ENCODE peak calls at places on chromosomes 1 and 21, in ten cellular contexts. V is tibial nerve, R is adrenal gland, O is fibroblast of lung, G is uterus, B is lower lobe of right lung, L is bronchial epithelial cell, K is breast epithelium, U is Panc1, M is psoas muscle. C is an unnamed sample. For H3K36me3, the result is how much of the 10 kb centered on the place peaks cover.

GRCh38 chr1:87151500-87152421 is 176.9 kb upstream of the LMO4 start:
- DNase-seq in V (peak), R (no peak), O (peak), G (peak), B (peak), L (peak), K (no peak), U (no peak), M (peak), C (no peak)

GRCh38 chr1:151325231-151325630 is 2.0 kb downstream of the PI4KB start:
- DNase-seq in V (no peak), R (no peak), O (peak), G (no peak), B (no peak), L (no peak), K (no peak), U (no peak), M (no peak), C (no peak)

GRCh38 chr1:161382214-161383019 is 14.7 kb upstream of the CFAP126 start:
- DNase-seq in V (no peak), R (no peak), O (peak), G (peak), B (no peak), L (peak), K (no peak), U (peak), M (no peak), C (no peak)

GRCh38 chr1:185426761-185427698 is 110.0 kb upstream of the IVNS1ABP start:
- DNase-seq in V (no peak), R (peak), O (no peak), G (no peak), B (no peak), L (no peak), K (no peak), U (no peak), M (no peak), C (no peak)

GRCh38 chr1:40711465-40712404 is 20.2 kb downstream of the NFYC start:
- DNase-seq in V (no peak), R (no peak), O (peak), G (no peak), B (no peak), L (peak), K (no peak), U (no peak), M (no peak), C (peak)

GRCh38 chr1:237794071-237794470 is 96.7 kb downstream of the ZP4 start:
- DNase-seq in V (no peak), R (no peak), O (peak), G (no peak), B (no peak), L (peak), K (no peak), U (no peak), M (no peak), C (peak)

GRCh38 chr21:42781981-42782722 is 97.2 kb downstream of the WDR4 start:
- DNase-seq in V (no peak), R (peak), O (no peak), G (no peak), B (no peak), L (no peak), K (no peak), U (no peak), M (no peak), C (no peak)

GRCh38 chr1:186976700-186977099 is 148.0 kb downstream of the PLA2G4A start:
- DNase-seq in V (no peak), R (no peak), O (no peak), G (no peak), B (no peak), L (no peak), K (no peak), U (no peak), M (no peak), C (no peak)

GRCh38 chr1:179933219-179933618 is 21.4 kb upstream of the CEP350 start:
- DNase-seq in V (no peak), R (no peak), O (no peak), G (no peak), B (no peak), L (no peak), K (no peak), U (no peak), M (no peak), C (no peak)

GRCh38 chr21:39048064-39048463 is 135.2 kb downstream of the PSMG1 start:
- DNase-seq in V (no peak), R (no peak), O (peak), G (no peak), B (peak), L (peak), K (no peak), U (no peak), M (no peak), C (peak)

GRCh38 chr1:221574529-221574928 is 167.4 kb downstream of the DUSP10 start:
- DNase-seq in V (no peak), R (no peak), O (peak), G (no peak), B (no peak), L (peak), K (no peak), U (no peak), M (no peak), C (no peak)

GRCh38 chr1:32892368-32893197 is 6.3 kb downstream of the HPCA start:
- DNase-seq in V (no peak), R (no peak), O (peak), G (no peak), B (no peak), L (no peak), K (no peak), U (no peak), M (peak), C (no peak)

GRCh38 chr1:202319381-202320080 is 22.2 kb downstream of the UBE2T start:
- DNase-seq in V (no peak), R (no peak), O (no peak), G (no peak), B (no peak), L (no peak), K (no peak), U (no peak), M (no peak), C (no peak)

GRCh38 chr1:200316148-200316803 is 93.6 kb downstream of the ZNF281 start:
- DNase-seq in V (no peak), R (no peak), O (no peak), G (no peak), B (no peak), L (no peak), K (no peak), U (no peak), M (no peak), C (no peak)

GRCh38 chr1:150995896-150996295 is 10.8 kb downstream of the MINDY1 start:
- DNase-seq in V (no peak), R (peak), O (no peak), G (peak), B (no peak), L (no peak), K (no peak), U (no peak), M (peak), C (no peak)

GRCh38 chr1:218665216-218665615 is 320.1 kb downstream of the TGFB2 start:
- DNase-seq in V (peak), R (peak), O (peak), G (peak), B (no peak), L (no peak), K (no peak), U (no peak), M (peak), C (no peak)

GRCh38 chr1:6544831-6545230 is 9.5 kb downstream of the NOL9 start:
- DNase-seq in V (no peak), R (no peak), O (peak), G (no peak), B (no peak), L (peak), K (no peak), U (no peak), M (no peak), C (no peak)

GRCh38 chr1:87880747-87881133 is 552.1 kb downstream of the LMO4 start:
- DNase-seq in V (no peak), R (no peak), O (peak), G (no peak), B (no peak), L (no peak), K (no peak), U (no peak), M (no peak), C (no peak)

GRCh38 chr1:17186216-17186894 is 18.6 kb upstream of the PADI1 start:
- DNase-seq in V (no peak), R (peak), O (no peak), G (no peak), B (no peak), L (peak), K (no peak), U (no peak), M (no peak), C (no peak)

GRCh38 chr1:118692143-118692542 is 296.0 kb downstream of the TBX15 start:
- DNase-seq in V (no peak), R (no peak), O (no peak), G (no peak), B (no peak), L (no peak), K (no peak), U (no peak), M (no peak), C (no peak)

GRCh38 chr1:220084460-220084859 is 5.1 kb downstream of the BPNT1 start:
- DNase-seq in V (no peak), R (no peak), O (no peak), G (no peak), B (no peak), L (peak), K (no peak), U (no peak), M (no peak), C (no peak)

GRCh38 chr21:18041012-18041411 is 203.6 kb upstream of the CHODL start:
- DNase-seq in V (no peak), R (no peak), O (no peak), G (no peak), B (no peak), L (peak), K (no peak), U (no peak), M (no peak), C (no peak)

GRCh38 chr21:34017127-34017961 is 56.0 kb upstream of the MRPS6 start:
- DNase-seq in V (no peak), R (no peak), O (peak), G (no peak), B (no peak), L (no peak), K (no peak), U (no peak), M (no peak), C (no peak)

GRCh38 chr1:115239148-115239820 is 98.8 kb downstream of the NGF start:
- DNase-seq in V (no peak), R (no peak), O (peak), G (no peak), B (no peak), L (no peak), K (no peak), U (no peak), M (no peak), C (no peak)

GRCh38 chr1:214853340-214853739 is 229.2 kb upstream of the KCNK2 start:
- DNase-seq in V (no peak), R (no peak), O (no peak), G (no peak), B (no peak), L (no peak), K (no peak), U (no peak), M (no peak), C (no peak)

GRCh38 chr1:8862528-8862927 is 16.0 kb downstream of the ENO1 start:
- DNase-seq in V (no peak), R (no peak), O (no peak), G (no peak), B (no peak), L (no peak), K (no peak), U (no peak), M (no peak), C (no peak)

GRCh38 chr1:198929961-198930599 is 291.2 kb downstream of the PTPRC start:
- DNase-seq in V (no peak), R (no peak), O (peak), G (no peak), B (no peak), L (peak), K (no peak), U (no peak), M (no peak), C (no peak)

GRCh38 chr1:46575300-46575699 is 23.9 kb upstream of the KNCN start:
- DNase-seq in V (no peak), R (no peak), O (no peak), G (no peak), B (no peak), L (no peak), K (no peak), U (no peak), M (no peak), C (no peak)

GRCh38 chr1:27979151-27979858 is 19.5 kb downstream of the XKR8 start:
- DNase-seq in V (no peak), R (no peak), O (peak), G (no peak), B (no peak), L (peak), K (no peak), U (no peak), M (no peak), C (peak)

GRCh38 chr1:78339490-78339889 is 151.3 kb upstream of the PTGFR start:
- DNase-seq in V (no peak), R (no peak), O (peak), G (no peak), B (no peak), L (peak), K (no peak), U (peak), M (no peak), C (peak)

GRCh38 chr1:110011527-110012041 is 22.8 kb upstream of the STRIP1 start:
- DNase-seq in V (no peak), R (no peak), O (peak), G (no peak), B (no peak), L (peak), K (no peak), U (no peak), M (no peak), C (no peak)

GRCh38 chr1:67489643-67490042 is 59.4 kb upstream of the SERBP1 start:
- DNase-seq in V (no peak), R (no peak), O (peak), G (no peak), B (no peak), L (peak), K (no peak), U (no peak), M (no peak), C (no peak)
- TF ChIP-seq CTCF in V (no peak), R (peak), O (peak), G (peak), B (peak), L (peak), K (peak), U (peak), M (peak), C (peak)

GRCh38 chr1:3651939-3652537 is at the start of gene TP73:
- DNase-seq in V (no peak), R (no peak), O (peak), G (no peak), B (no peak), L (no peak), K (no peak), U (no peak), M (no peak), C (no peak)

GRCh38 chr1:3651011-3651938 is 1.0 kb upstream of the TP73 start:
- DNase-seq in V (no peak), R (no peak), O (no peak), G (no peak), B (no peak), L (no peak), K (no peak), U (no peak), M (no peak), C (no peak)

GRCh38 chr1:3653286-3653618 is 936 bp downstream of the TP73 start:
- DNase-seq in V (no peak), R (no peak), O (no peak), G (no peak), B (no peak), L (no peak), K (no peak), U (no peak), M (no peak), C (no peak)

GRCh38 chr1:3654549-3655281 is 2.4 kb downstream of the TP73 start:
- DNase-seq in V (no peak), R (no peak), O (no peak), G (no peak), B (no peak), L (no peak), K (peak), U (no peak), M (no peak), C (no peak)

DNA sequence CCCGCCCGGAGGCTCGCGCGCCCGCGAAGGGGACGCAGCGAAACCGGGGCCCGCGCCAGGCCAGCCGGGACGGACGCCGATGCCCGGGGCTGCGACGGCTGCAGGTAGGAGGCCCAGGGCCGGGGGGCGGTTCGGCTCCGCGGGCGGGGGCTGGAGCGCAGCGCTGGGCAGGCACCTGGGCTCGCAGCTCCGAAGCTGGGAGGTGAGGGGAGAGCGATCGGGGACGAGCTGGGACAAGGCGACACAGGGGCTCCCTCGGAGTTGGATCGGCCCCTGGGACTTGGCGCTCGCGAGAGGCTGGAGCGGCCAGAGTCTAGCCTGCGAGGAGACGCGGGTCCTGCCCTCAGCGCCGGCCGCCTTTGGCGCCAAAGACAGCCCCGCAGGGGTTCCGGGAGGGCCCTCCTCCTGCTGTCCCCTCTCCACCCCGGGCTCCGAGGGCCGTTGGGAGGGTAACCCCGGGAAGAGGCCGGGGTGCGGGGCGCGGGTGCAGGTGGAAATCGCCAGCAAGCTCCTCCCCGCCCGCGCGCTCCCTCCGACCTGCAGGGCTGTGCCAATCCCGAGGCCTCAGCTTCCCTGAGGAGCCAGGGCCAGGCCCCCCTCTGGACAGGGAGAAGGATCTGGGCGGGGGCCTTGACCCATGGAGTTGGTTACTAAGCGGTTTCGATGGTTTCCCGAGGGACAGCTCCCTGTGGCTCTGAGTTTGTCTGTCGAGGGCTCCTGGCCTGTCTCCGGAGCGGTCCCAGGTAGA is 396 bp downstream of the TP73 start:
- DNase-seq in V (no peak), R (no peak), O (no peak), G (no peak), B (no peak), L (no peak), K (no peak), U (no peak), M (no peak), C (no peak)
- H3K4me3 ChIP-seq in V (no peak), R (no peak), O (no peak), G (peak), B (peak), L (no peak), K (no peak), U (peak), M (peak), C (no peak)

DNA sequence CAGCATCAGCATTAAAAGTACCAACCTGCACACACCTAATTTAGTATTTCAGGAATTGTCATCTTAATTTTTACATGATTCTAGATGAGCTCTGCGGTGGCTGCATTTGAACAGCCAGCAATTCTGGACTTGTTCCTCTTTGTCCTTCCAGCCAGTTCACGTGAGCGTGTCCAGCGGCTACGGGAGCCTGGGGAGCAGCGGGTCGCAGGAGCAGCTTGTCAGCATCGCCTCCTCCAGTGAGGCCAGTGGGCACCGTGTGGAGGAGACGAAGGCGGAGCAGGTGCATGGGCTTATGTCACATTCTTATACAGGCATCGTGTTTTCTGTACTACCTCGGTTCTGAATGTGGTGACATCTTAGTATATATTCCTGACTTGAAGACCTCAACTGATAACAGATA is 25.7 kb downstream of the PER3 start:
- DNase-seq in V (no peak), R (no peak), O (no peak), G (no peak), B (no peak), L (no peak), K (no peak), U (no peak), M (no peak), C (no peak)
- H3K36me3 ChIP-seq in V (under half), R (under half), O (under half), G (under half), B (half or more), L (under half), K (under half), U (under half), M (half or more), C (under half)

GRCh38 chr1:13516606-13517005 is 2.8 kb upstream of the LRRC38 start:
- DNase-seq in V (no peak), R (no peak), O (no peak), G (no peak), B (no peak), L (no peak), K (no peak), U (no peak), M (no peak), C (no peak)

GRCh38 chr1:13512472-13512871 is 1.3 kb downstream of the LRRC38 start:
- DNase-seq in V (no peak), R (no peak), O (no peak), G (no peak), B (no peak), L (no peak), K (no peak), U (no peak), M (no peak), C (no peak)

GRCh38 chr1:13517193-13517812 is 3.5 kb upstream of the LRRC38 start:
- DNase-seq in V (no peak), R (no peak), O (no peak), G (no peak), B (no peak), L (peak), K (no peak), U (no peak), M (peak), C (no peak)

GRCh38 chr1:13513063-13513884 is 529 bp downstream of the LRRC38 start:
- DNase-seq in V (no peak), R (no peak), O (no peak), G (no peak), B (no peak), L (no peak), K (no peak), U (no peak), M (peak), C (no peak)

GRCh38 chr1:13513885-13514546 is at the start of gene LRRC38:
- DNase-seq in V (no peak), R (peak), O (no peak), G (no peak), B (no peak), L (no peak), K (no peak), U (no peak), M (peak), C (no peak)
- TF ChIP-seq CTCF in V (no peak), R (no peak), O (no peak), G (no peak), B (no peak), L (no peak), K (no peak), U (no peak), M (peak), C (no peak)